ENCODE peak calls at places on chromosomes 11 and 22, in seven cellular contexts. One of them, this sample, is unnamed.

GRCh38 chr11:11849127-11849746 is 7.5 kb downstream of the USP47 start:
- DNase-seq in GM12878: peak; percentile 38
- DNase-seq in HCT116: peak; percentile 44
- DNase-seq in uterus: peak; percentile 36
- DNase-seq in IMR-90: peak; percentile 62
- DNase-seq in adrenal gland: peak; percentile 78
- DNase-seq in thyroid gland: peak; percentile 65
- DNase-seq in this sample: no peak

GRCh38 chr22:27715078-27715477 is 86.5 kb downstream of the MN1 start:
- DNase-seq in GM12878: no peak
- DNase-seq in HCT116: no peak
- DNase-seq in uterus: no peak
- DNase-seq in IMR-90: no peak
- DNase-seq in adrenal gland: no peak
- DNase-seq in thyroid gland: no peak
- DNase-seq in this sample: no peak

GRCh38 chr22:31230155-31230870 is 18.2 kb downstream of the LIMK2 start:
- DNase-seq in GM12878: peak; percentile 57
- DNase-seq in HCT116: no peak
- DNase-seq in uterus: no peak
- DNase-seq in IMR-90: peak; percentile 44
- DNase-seq in adrenal gland: no peak
- DNase-seq in thyroid gland: no peak
- DNase-seq in this sample: no peak

GRCh38 chr11:92111291-92111690 is 113.3 kb upstream of the FAT3 start:
- DNase-seq in GM12878: no peak
- DNase-seq in HCT116: no peak
- DNase-seq in uterus: no peak
- DNase-seq in IMR-90: no peak
- DNase-seq in adrenal gland: no peak
- DNase-seq in thyroid gland: no peak
- DNase-seq in this sample: no peak

GRCh38 chr11:65227879-65228278 is 33.9 kb upstream of the POLA2 start:
- DNase-seq in GM12878: no peak
- DNase-seq in HCT116: no peak
- DNase-seq in uterus: no peak
- DNase-seq in IMR-90: no peak
- DNase-seq in adrenal gland: no peak
- DNase-seq in thyroid gland: no peak
- DNase-seq in this sample: no peak

GRCh38 chr11:75508051-75508561 is 17.6 kb downstream of the GDPD5 start:
- DNase-seq in GM12878: peak; percentile 44
- DNase-seq in HCT116: no peak
- DNase-seq in uterus: no peak
- DNase-seq in IMR-90: no peak
- DNase-seq in adrenal gland: peak; percentile 68
- DNase-seq in thyroid gland: no peak
- DNase-seq in this sample: no peak

GRCh38 chr22:47055921-47056320 is 293.5 kb downstream of the TBC1D22A start:
- DNase-seq in GM12878: no peak
- DNase-seq in HCT116: no peak
- DNase-seq in uterus: no peak
- DNase-seq in IMR-90: no peak
- DNase-seq in adrenal gland: no peak
- DNase-seq in thyroid gland: no peak
- DNase-seq in this sample: no peak

GRCh38 chr11:33643167-33643817 is 57.3 kb downstream of the C11orf91 start:
- DNase-seq in GM12878: no peak
- DNase-seq in HCT116: no peak
- DNase-seq in uterus: no peak
- DNase-seq in IMR-90: no peak
- DNase-seq in adrenal gland: no peak
- DNase-seq in thyroid gland: no peak
- DNase-seq in this sample: no peak

GRCh38 chr11:122852071-122852831 is 14.0 kb downstream of the CRTAM start:
- DNase-seq in GM12878: no peak
- DNase-seq in HCT116: no peak
- DNase-seq in uterus: no peak
- DNase-seq in IMR-90: peak; percentile 53
- DNase-seq in adrenal gland: no peak
- DNase-seq in thyroid gland: no peak
- DNase-seq in this sample: no peak

GRCh38 chr11:61027141-61027840 is 55.8 kb downstream of the CD6 start:
- DNase-seq in GM12878: no peak
- DNase-seq in HCT116: no peak
- DNase-seq in uterus: no peak
- DNase-seq in IMR-90: no peak
- DNase-seq in adrenal gland: no peak
- DNase-seq in thyroid gland: no peak
- DNase-seq in this sample: no peak

GRCh38 chr22:43882122-43882767 is 9.6 kb downstream of the PNPLA5 start:
- DNase-seq in GM12878: no peak
- DNase-seq in HCT116: no peak
- DNase-seq in uterus: no peak
- DNase-seq in IMR-90: no peak
- DNase-seq in adrenal gland: no peak
- DNase-seq in thyroid gland: no peak
- DNase-seq in this sample: no peak

GRCh38 chr22:47245786-47246185 is 483.3 kb downstream of the TBC1D22A start:
- DNase-seq in GM12878: no peak
- DNase-seq in HCT116: no peak
- DNase-seq in uterus: no peak
- DNase-seq in IMR-90: no peak
- DNase-seq in adrenal gland: peak; percentile 35
- DNase-seq in thyroid gland: no peak
- DNase-seq in this sample: no peak

GRCh38 chr11:86291466-86292262 is 10.4 kb upstream of the HIKESHI start:
- DNase-seq in GM12878: peak; percentile 27
- DNase-seq in HCT116: peak; percentile 39
- DNase-seq in uterus: peak; percentile 18
- DNase-seq in IMR-90: peak; percentile 55
- DNase-seq in adrenal gland: peak; percentile 79
- DNase-seq in thyroid gland: peak; percentile 76
- DNase-seq in this sample: no peak

GRCh38 chr11:33742249-33742851 is 6.1 kb upstream of the CD59 start:
- DNase-seq in GM12878: no peak
- DNase-seq in HCT116: no peak
- DNase-seq in uterus: no peak
- DNase-seq in IMR-90: no peak
- DNase-seq in adrenal gland: no peak
- DNase-seq in thyroid gland: no peak
- DNase-seq in this sample: no peak

GRCh38 chr11:89436071-89436470 is 55.1 kb downstream of the NOX4 start:
- DNase-seq in GM12878: no peak
- DNase-seq in HCT116: no peak
- DNase-seq in uterus: no peak
- DNase-seq in IMR-90: peak; percentile 58
- DNase-seq in adrenal gland: no peak
- DNase-seq in thyroid gland: peak; percentile 9
- DNase-seq in this sample: no peak

GRCh38 chr11:46868912-46869311 is 22.8 kb upstream of the CKAP5 start:
- DNase-seq in GM12878: no peak
- DNase-seq in HCT116: no peak
- DNase-seq in uterus: no peak
- DNase-seq in IMR-90: no peak
- DNase-seq in adrenal gland: no peak
- DNase-seq in thyroid gland: no peak
- DNase-seq in this sample: no peak

GRCh38 chr11:46677169-46677568 is 23.2 kb downstream of the ARHGAP1 start:
- DNase-seq in GM12878: no peak
- DNase-seq in HCT116: no peak
- DNase-seq in uterus: no peak
- DNase-seq in IMR-90: no peak
- DNase-seq in adrenal gland: no peak
- DNase-seq in thyroid gland: no peak
- DNase-seq in this sample: no peak

GRCh38 chr11:66275396-66275795 is 2.6 kb upstream of the CNIH2 start:
- DNase-seq in GM12878: no peak
- DNase-seq in HCT116: no peak
- DNase-seq in uterus: no peak
- DNase-seq in IMR-90: no peak
- DNase-seq in adrenal gland: no peak
- DNase-seq in thyroid gland: no peak
- DNase-seq in this sample: no peak

GRCh38 chr11:104146421-104146820 is 17.5 kb downstream of the PDGFD start:
- DNase-seq in GM12878: no peak
- DNase-seq in HCT116: no peak
- DNase-seq in uterus: no peak
- DNase-seq in IMR-90: no peak
- DNase-seq in adrenal gland: no peak
- DNase-seq in thyroid gland: no peak
- DNase-seq in this sample: no peak

GRCh38 chr11:76209956-76210885 is 3.9 kb upstream of the WNT11 start:
- DNase-seq in GM12878: no peak
- DNase-seq in HCT116: no peak
- DNase-seq in uterus: peak; percentile 81
- DNase-seq in IMR-90: peak; percentile 74
- DNase-seq in adrenal gland: peak; percentile 83
- DNase-seq in thyroid gland: peak; percentile 69
- DNase-seq in this sample: no peak

GRCh38 chr11:77854838-77855237 is 33.9 kb downstream of the AAMDC start:
- DNase-seq in GM12878: no peak
- DNase-seq in HCT116: no peak
- DNase-seq in uterus: no peak
- DNase-seq in IMR-90: no peak
- DNase-seq in adrenal gland: no peak
- DNase-seq in thyroid gland: no peak
- DNase-seq in this sample: no peak

GRCh38 chr11:19243143-19243542 is 2.4 kb upstream of the E2F8 start:
- DNase-seq in GM12878: no peak
- DNase-seq in HCT116: no peak
- DNase-seq in uterus: no peak
- DNase-seq in IMR-90: no peak
- DNase-seq in adrenal gland: no peak
- DNase-seq in thyroid gland: no peak
- DNase-seq in this sample: no peak

GRCh38 chr11:84471501-84471900 is 1155.6 kb downstream of the DLG2 start:
- DNase-seq in GM12878: no peak
- DNase-seq in HCT116: no peak
- DNase-seq in uterus: no peak
- DNase-seq in IMR-90: no peak
- DNase-seq in adrenal gland: no peak
- DNase-seq in thyroid gland: no peak
- DNase-seq in this sample: no peak

DNA sequence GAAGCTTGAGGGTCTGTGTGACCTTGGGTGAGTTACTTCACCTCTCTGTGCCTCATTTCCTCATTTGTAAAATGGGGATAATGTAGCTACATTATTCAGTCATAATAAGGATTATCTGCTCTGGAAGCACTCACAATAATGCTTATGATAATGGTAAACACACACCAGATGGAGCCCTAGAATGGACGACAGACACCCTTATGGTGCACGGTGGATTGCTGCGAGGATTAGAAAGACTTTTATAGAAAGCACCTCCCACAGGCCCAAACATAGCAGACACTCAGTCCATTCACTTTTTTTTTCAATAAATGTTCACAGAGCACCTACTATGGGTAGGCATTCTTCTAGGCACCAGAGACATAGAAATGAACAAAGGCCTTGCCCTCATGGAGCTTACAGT is 53.8 kb downstream of the LARGE1 start:
- DNase-seq in GM12878: no peak
- DNase-seq in HCT116: no peak
- DNase-seq in uterus: no peak
- DNase-seq in IMR-90: no peak
- DNase-seq in adrenal gland: no peak
- DNase-seq in thyroid gland: no peak
- DNase-seq in this sample: no peak
- H3K27ac ChIP-seq in GM12878: no peak overlapping the region
- H3K27ac ChIP-seq in HCT116: no peak overlapping the region
- H3K27ac ChIP-seq in uterus: peak overlapping the region; percentile 83
- H3K27ac ChIP-seq in IMR-90: no peak overlapping the region
- H3K27ac ChIP-seq in adrenal gland: peak overlapping the region; percentile 42
- H3K27ac ChIP-seq in thyroid gland: no peak overlapping the region
- H3K27ac ChIP-seq in this sample: no peak overlapping the region

GRCh38 chr11:117117681-117118080 is 19.5 kb upstream of the SIK3 start:
- DNase-seq in GM12878: no peak
- DNase-seq in HCT116: no peak
- DNase-seq in uterus: no peak
- DNase-seq in IMR-90: no peak
- DNase-seq in adrenal gland: no peak
- DNase-seq in thyroid gland: no peak
- DNase-seq in this sample: no peak
- TF ChIP-seq CTCF in GM12878: no peak
- TF ChIP-seq CTCF in HCT116: no peak
- TF ChIP-seq CTCF in uterus: no peak
- TF ChIP-seq CTCF in IMR-90: no peak
- TF ChIP-seq CTCF in adrenal gland: no peak
- TF ChIP-seq CTCF in thyroid gland: no peak
- TF ChIP-seq CTCF in this sample: no peak

DNA sequence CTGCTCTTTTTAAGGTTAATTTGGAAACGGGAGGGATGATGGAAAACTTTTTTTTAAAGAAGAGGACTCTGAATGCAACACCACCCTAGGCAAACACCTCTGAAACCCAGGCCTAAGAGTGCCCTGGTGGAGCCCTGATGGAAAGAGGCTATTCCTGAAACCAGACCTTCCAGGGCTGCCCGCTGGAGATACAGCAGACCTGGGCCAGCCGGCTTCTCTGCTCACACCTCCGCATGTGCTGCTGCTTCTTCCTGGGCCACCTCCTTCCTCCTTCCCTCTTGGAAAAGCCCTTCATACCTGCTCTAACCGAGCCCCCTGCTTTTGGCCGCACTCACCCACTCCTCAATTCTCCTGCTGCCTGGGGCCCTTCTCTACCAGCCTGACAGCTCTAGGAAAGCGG is 37.9 kb downstream of the DUSP8 start:
- DNase-seq in GM12878: no peak
- DNase-seq in HCT116: no peak
- DNase-seq in uterus: no peak
- DNase-seq in IMR-90: no peak
- DNase-seq in adrenal gland: no peak
- DNase-seq in thyroid gland: no peak
- DNase-seq in this sample: no peak
- TF ChIP-seq POLR2A in GM12878: no peak
- TF ChIP-seq POLR2A in HCT116: no peak
- TF ChIP-seq POLR2A in uterus: no peak
- TF ChIP-seq POLR2A in IMR-90: no peak
- TF ChIP-seq POLR2A in adrenal gland: no peak
- TF ChIP-seq POLR2A in thyroid gland: no peak
- TF ChIP-seq POLR2A in this sample: no peak

GRCh38 chr22:24398409-24398808 is 29.0 kb upstream of the ADORA2A start:
- DNase-seq in GM12878: no peak
- DNase-seq in HCT116: no peak
- DNase-seq in uterus: no peak
- DNase-seq in IMR-90: peak; percentile 68
- DNase-seq in adrenal gland: no peak
- DNase-seq in thyroid gland: no peak
- DNase-seq in this sample: no peak

GRCh38 chr22:24400726-24401596 is 26.4 kb upstream of the ADORA2A start:
- DNase-seq in GM12878: peak; percentile 53
- DNase-seq in HCT116: no peak
- DNase-seq in uterus: no peak
- DNase-seq in IMR-90: peak; percentile 45
- DNase-seq in adrenal gland: no peak
- DNase-seq in thyroid gland: no peak
- DNase-seq in this sample: no peak

GRCh38 chr22:24401824-24402434 is 25.5 kb upstream of the ADORA2A start:
- DNase-seq in GM12878: no peak
- DNase-seq in HCT116: no peak
- DNase-seq in uterus: no peak
- DNase-seq in IMR-90: no peak
- DNase-seq in adrenal gland: no peak
- DNase-seq in thyroid gland: no peak
- DNase-seq in this sample: no peak

GRCh38 chr22:24402460-24403192 is 24.8 kb upstream of the ADORA2A start:
- DNase-seq in GM12878: peak; percentile 33
- DNase-seq in HCT116: peak; percentile 82
- DNase-seq in uterus: peak; percentile 70
- DNase-seq in IMR-90: peak; percentile 94
- DNase-seq in adrenal gland: peak; percentile 95
- DNase-seq in thyroid gland: peak; percentile 75
- DNase-seq in this sample: no peak

GRCh38 chr22:24400037-24400725 is 27.2 kb upstream of the ADORA2A start:
- DNase-seq in GM12878: peak; percentile 33
- DNase-seq in HCT116: no peak
- DNase-seq in uterus: no peak
- DNase-seq in IMR-90: no peak
- DNase-seq in adrenal gland: no peak
- DNase-seq in thyroid gland: no peak
- DNase-seq in this sample: no peak
- H3K27ac ChIP-seq in GM12878: peak overlapping the region; percentile 85
- H3K27ac ChIP-seq in HCT116: no peak overlapping the region
- H3K27ac ChIP-seq in uterus: peak overlapping the region; percentile 4
- H3K27ac ChIP-seq in IMR-90: no peak overlapping the region
- H3K27ac ChIP-seq in adrenal gland: no peak overlapping the region
- H3K27ac ChIP-seq in thyroid gland: no peak overlapping the region
- H3K27ac ChIP-seq in this sample: no peak overlapping the region

This sample was measured in esophagus squamous epithelium.